ENCODE peak calls at places on chromosomes 11 and 22, in six cellular contexts. Y, R, U, M, Z and X are unnamed samples.

GRCh38 chr11:95081412-95081811 is 8.2 kb upstream of the ENDOD1 start:
- DNase-seq in Y (peak; percentile 36), R (peak; percentile 18), U (no peak), M (no peak), Z (no peak), X (no peak)

GRCh38 chr11:106306942-106307341 is 229.5 kb downstream of the AASDHPPT start:
- DNase-seq in Y (no peak), R (peak; percentile 23), U (no peak), M (no peak), Z (no peak), X (no peak)

GRCh38 chr11:62145261-62145871 is 21.6 kb downstream of the INCENP start:
- DNase-seq in Y (no peak), R (no peak), U (no peak), M (no peak), Z (no peak), X (no peak)

GRCh38 chr11:120134106-120134930 is 3.6 kb downstream of the TRIM29 start:
- DNase-seq in Y (no peak), R (no peak), U (no peak), M (no peak), Z (no peak), X (no peak)

GRCh38 chr11:119056397-119056999 is 507 bp downstream of the HYOU1 start:
- DNase-seq in Y (peak; percentile 29), R (no peak), U (no peak), M (peak; percentile 3), Z (peak; percentile 38), X (no peak)

GRCh38 chr11:65479184-65480145 is 19.4 kb upstream of the MALAT1 start:
- DNase-seq in Y (peak; percentile 44), R (peak; percentile 93), U (no peak), M (peak; percentile 95), Z (no peak), X (no peak)

GRCh38 chr22:37627545-37627944 is 11.9 kb upstream of the SH3BP1 start:
- DNase-seq in Y (no peak), R (no peak), U (no peak), M (no peak), Z (no peak), X (no peak)

GRCh38 chr11:117427356-117427874 is 99.8 kb downstream of the CEP164 start:
- DNase-seq in Y (no peak), R (no peak), U (no peak), M (no peak), Z (no peak), X (no peak)

GRCh38 chr11:122215244-122215992 is 99.4 kb upstream of the BLID start:
- DNase-seq in Y (peak; percentile 86), R (peak; percentile 98), U (no peak), M (peak; percentile 99), Z (peak; percentile 58), X (no peak)

GRCh38 chr11:61134801-61135257 is 26.4 kb downstream of the VPS37C start:
- DNase-seq in Y (peak; percentile 61), R (no peak), U (no peak), M (no peak), Z (no peak), X (no peak)

GRCh38 chr11:134503596-134503995 is 91.6 kb upstream of the B3GAT1 start:
- DNase-seq in Y (no peak), R (no peak), U (no peak), M (no peak), Z (no peak), X (no peak)

GRCh38 chr11:2362414-2362813 is 14.7 kb upstream of the CD81 start:
- DNase-seq in Y (no peak), R (no peak), U (no peak), M (no peak), Z (no peak), X (no peak)

GRCh38 chr11:36186340-36186739 is 102.9 kb downstream of the COMMD9 start:
- DNase-seq in Y (no peak), R (peak; percentile 97), U (no peak), M (peak; percentile 87), Z (no peak), X (no peak)

GRCh38 chr11:31772412-31772811 is 38.7 kb downstream of the PAX6 start:
- DNase-seq in Y (no peak), R (no peak), U (no peak), M (no peak), Z (no peak), X (no peak)

GRCh38 chr22:22945195-22945594 is 57.6 kb downstream of the IGLL5 start:
- DNase-seq in Y (no peak), R (no peak), U (no peak), M (no peak), Z (no peak), X (no peak)

GRCh38 chr11:10327254-10327653 is 22.4 kb downstream of the ADM start:
- DNase-seq in Y (no peak), R (peak; percentile 89), U (no peak), M (peak; percentile 51), Z (no peak), X (no peak)

GRCh38 chr11:12261551-12261950 is 115.8 kb upstream of the PARVA start:
- DNase-seq in Y (no peak), R (no peak), U (no peak), M (no peak), Z (no peak), X (no peak)
- TF ChIP-seq CTCF in Y (no peak), R (no peak), U (no peak), M (no peak), Z (no peak), X (no peak)

GRCh38 chr22:19395276-19395675 is 36.3 kb downstream of the HIRA start:
- DNase-seq in Y (no peak), R (no peak), U (no peak), M (no peak), Z (no peak), X (no peak)
- H3K36me3 ChIP-seq in Y (peaks cover 59% of the 10 kb centered on the region), R (peaks cover 15% of the 10 kb centered on the region), U (peaks cover 27% of the 10 kb centered on the region), M (peaks cover 58% of the 10 kb centered on the region), Z (peaks cover 53% of the 10 kb centered on the region), X (peaks cover 5% of the 10 kb centered on the region)

GRCh38 chr11:66915046-66915832 is 42.9 kb downstream of the PC start:
- DNase-seq in Y (no peak), R (no peak), U (no peak), M (no peak), Z (no peak), X (no peak)
- TF ChIP-seq CTCF in Y (no peak), R (no peak), U (no peak), M (no peak), Z (no peak), X (no peak)

DNA sequence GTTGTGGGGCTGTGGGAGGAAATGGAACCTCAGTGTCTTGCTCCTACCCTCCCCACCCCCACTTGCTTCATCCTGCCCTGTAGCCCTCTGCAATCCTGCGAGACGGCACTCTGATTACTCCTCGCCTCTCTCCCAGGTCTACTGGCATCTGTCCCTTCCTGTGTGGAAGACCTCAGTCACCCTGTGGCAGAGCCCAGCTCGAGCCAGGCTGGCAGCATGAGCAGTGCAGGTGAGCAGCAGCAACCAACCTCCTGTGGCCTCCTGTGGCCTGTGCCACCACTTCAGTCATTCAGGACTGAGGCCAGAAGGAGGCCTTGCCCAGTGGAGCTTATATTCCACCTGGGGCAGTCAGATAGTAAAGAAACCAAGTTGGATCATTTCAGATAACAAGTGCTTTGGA is 14.7 kb upstream of the MAPK8IP1 start:
- DNase-seq in Y (no peak), R (no peak), U (no peak), M (no peak), Z (no peak), X (no peak)
- H3K36me3 ChIP-seq in Y (peaks cover 84% of the 10 kb centered on the region), R (peaks cover 25% of the 10 kb centered on the region), U (peaks cover 14% of the 10 kb centered on the region), M (peaks cover 55% of the 10 kb centered on the region), Z (peaks cover 69% of the 10 kb centered on the region), X (peaks cover 5% of the 10 kb centered on the region)

GRCh38 chr11:129364143-129364654 is 11.4 kb upstream of the BARX2 start:
- DNase-seq in Y (peak; percentile 72), R (peak; percentile 84), U (peak; percentile 45), M (peak; percentile 82), Z (peak; percentile 81), X (peak; percentile 50)
- TF ChIP-seq CTCF in Y (peak; percentile 85), R (peak; percentile 100), U (peak; percentile 100), M (peak; percentile 100), Z (peak; percentile 98), X (peak; percentile 100)

GRCh38 chr11:14374922-14375630 is 16.1 kb upstream of the RRAS2 start:
- DNase-seq in Y (no peak), R (no peak), U (no peak), M (no peak), Z (no peak), X (no peak)
- H3K36me3 ChIP-seq in Y (no peaks in the 10 kb centered on the region), R (no peaks in the 10 kb centered on the region), U (no peaks in the 10 kb centered on the region), M (no peaks in the 10 kb centered on the region), Z (no peaks in the 10 kb centered on the region), X (no peaks in the 10 kb centered on the region)

GRCh38 chr22:24187731-24188644 is 6.7 kb downstream of the SUSD2 start:
- DNase-seq in Y (no peak), R (no peak), U (no peak), M (no peak), Z (no peak), X (no peak)
- TF ChIP-seq CTCF in Y (no peak), R (no peak), U (no peak), M (no peak), Z (no peak), X (no peak)